ENCODE peak calls at places on chromosome X, in four cellular contexts. M, W, A and J are unnamed samples.
A peak's percentile ranks its signal among the peaks of the same experiment; 100 is the strongest.

GRCh38 chrX:14228611-14229010 is 198.9 kb upstream of the GEMIN8 start:
- DNase-seq in M (peak; percentile 3), A (no peak), W (no peak), J (no peak)

GRCh38 chrX:334971-335757 is 16.6 kb upstream of the GTPBP6 start:
- DNase-seq in M (no peak), W (no peak), A (no peak), J (no peak)

GRCh38 chrX:130419263-130419662 is 17.5 kb downstream of the RBMX2 start:
- DNase-seq in W (no peak), A (no peak), M (no peak), J (no peak)

GRCh38 chrX:119647552-119648420 is 41.6 kb upstream of the NKRF start:
- DNase-seq in M (no peak), A (peak; percentile 77), W (no peak), J (no peak)

GRCh38 chrX:102067966-102068723 is 57.3 kb upstream of the TCEAL2 start:
- DNase-seq in M (peak; percentile 27), W (peak; percentile 4), A (peak; percentile 14), J (no peak)

GRCh38 chrX:19753368-19753767 is 134.0 kb downstream of the SH3KBP1 start:
- DNase-seq in M (no peak), W (peak; percentile 51), A (no peak), J (no peak)

GRCh38 chrX:104750146-104750699 is 184.2 kb downstream of the IL1RAPL2 start:
- DNase-seq in M (no peak), W (no peak), A (no peak), J (no peak)

GRCh38 chrX:9494806-9495205 is 29.9 kb downstream of the TBL1X start:
- DNase-seq in W (no peak), A (no peak), M (peak; percentile 23), J (peak; percentile 3)

GRCh38 chrX:44971674-44972073 is 98.7 kb downstream of the KDM6A start:
- DNase-seq in M (no peak), A (no peak), W (no peak), J (no peak)

GRCh38 chrX:47080915-47081236 is 2.6 kb downstream of the RGN start:
- DNase-seq in W (no peak), A (no peak), M (no peak), J (no peak)

GRCh38 chrX:108415891-108416290 is 22.3 kb downstream of the COL4A6 start:
- DNase-seq in M (peak; percentile 36), W (no peak), A (no peak), J (no peak)